ENCODE peak calls at places on chromosomes 12 and 14, in eight cellular contexts. Q is neural progenitor cell, U is A549, Y is foreskin keratinocyte, Z is lung, I is GM12878, X is esophagus squamous epithelium, C is IMR-90. S is an unnamed sample.

GRCh38 chr12:80165741-80166140 is 66.4 kb downstream of the OTOGL start:
- DNase-seq in Q (no peak), U (no peak), Y (no peak), Z (no peak), I (no peak), X (no peak), C (no peak), S (no peak)

GRCh38 chr14:90140298-90140955 is 78.6 kb downstream of the KCNK13 start:
- DNase-seq in Q (no peak), U (no peak), Y (no peak), Z (no peak), I (no peak), X (no peak), C (peak), S (peak)

GRCh38 chr12:88519802-88520435 is 60.4 kb downstream of the KITLG start:
- DNase-seq in Q (no peak), U (no peak), Y (peak), Z (no peak), I (no peak), X (no peak), C (peak), S (peak)

GRCh38 chr12:25591132-25591531 is 38.0 kb upstream of the LMNTD1 start:
- DNase-seq in Q (peak), U (peak), Y (no peak), Z (no peak), I (no peak), X (no peak), C (no peak), S (no peak)

GRCh38 chr14:49849213-49849847 is 3.3 kb downstream of the NEMF start:
- DNase-seq in Q (no peak), U (no peak), Y (no peak), Z (no peak), I (no peak), X (no peak), C (no peak), S (no peak)

GRCh38 chr12:11958216-11959091 is 112.3 kb upstream of the BCL2L14 start:
- DNase-seq in Q (no peak), U (peak), Y (peak), Z (no peak), I (no peak), X (no peak), C (peak), S (peak)

GRCh38 chr12:100574262-100575074 is 984 bp downstream of the GAS2L3 start:
- DNase-seq in Q (peak), U (peak), Y (no peak), Z (no peak), I (no peak), X (no peak), C (no peak), S (peak)

GRCh38 chr12:93022603-93023340 is 93.7 kb upstream of the EEA1 start:
- DNase-seq in Q (no peak), U (no peak), Y (no peak), Z (no peak), I (no peak), X (no peak), C (peak), S (no peak)

GRCh38 chr14:64715146-64715627 is 11.0 kb downstream of the PLEKHG3 start:
- DNase-seq in Q (no peak), U (no peak), Y (no peak), Z (no peak), I (no peak), X (no peak), C (no peak), S (no peak)

DNA sequence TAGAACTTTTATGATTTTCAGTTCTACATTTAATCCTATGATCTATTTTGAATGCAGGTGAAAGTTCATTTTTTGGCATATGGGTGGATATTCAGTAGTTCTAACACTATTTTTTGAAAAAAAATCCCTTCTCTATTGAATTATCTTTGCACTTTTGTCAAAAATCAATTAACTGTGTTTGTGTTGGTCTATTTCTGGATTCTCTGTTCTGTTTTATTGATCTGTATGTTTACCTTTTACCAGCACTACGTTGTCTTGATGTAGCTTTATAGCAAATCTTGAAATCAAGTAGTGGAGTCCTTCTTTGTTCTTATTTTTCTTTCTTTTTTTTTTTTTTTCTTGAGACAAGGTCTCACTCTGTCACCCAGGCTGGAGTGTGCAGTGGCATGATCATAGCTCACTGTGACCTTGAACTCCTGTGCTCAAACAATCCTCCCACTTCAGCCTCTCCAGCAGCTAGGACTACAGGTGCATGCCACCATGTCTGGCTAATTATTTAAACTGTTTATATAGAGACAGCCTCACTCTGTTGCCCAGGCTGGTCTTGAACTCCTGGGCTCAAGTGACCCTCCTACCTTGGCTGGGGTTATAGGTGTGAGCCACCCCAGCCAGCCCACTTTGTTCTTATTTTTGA is 31.9 kb downstream of the SLC39A9 start:
- DNase-seq in Q (no peak), U (no peak), Y (no peak), Z (no peak), I (no peak), X (no peak), C (no peak), S (no peak)
- H3K27ac ChIP-seq in Q (no peak), U (no peak), Y (no peak), Z (no peak), I (no peak), X (no peak), C (no peak), S (no peak)

GRCh38 chr12:53504004-53504920 is 3.0 kb downstream of the NPFF start:
- DNase-seq in Q (no peak), U (no peak), Y (no peak), Z (no peak), I (no peak), X (no peak), C (no peak), S (no peak)

GRCh38 chr12:53505086-53505485 is 2.2 kb downstream of the NPFF start:
- DNase-seq in Q (no peak), U (no peak), Y (no peak), Z (no peak), I (no peak), X (no peak), C (peak), S (no peak)

GRCh38 chr12:53505555-53506449 is 1.5 kb downstream of the NPFF start:
- DNase-seq in Q (no peak), U (no peak), Y (no peak), Z (no peak), I (no peak), X (no peak), C (no peak), S (no peak)

GRCh38 chr12:53506881-53507719 is at the start of gene NPFF:
- DNase-seq in Q (no peak), U (no peak), Y (no peak), Z (no peak), I (no peak), X (no peak), C (no peak), S (no peak)

GRCh38 chr12:53506450-53506785 is 866 bp downstream of the NPFF start:
- DNase-seq in Q (no peak), U (no peak), Y (no peak), Z (no peak), I (no peak), X (no peak), C (no peak), S (no peak)
- TF ChIP-seq CTCF in Q (no peak), U (no peak), Y (no peak), Z (no peak), I (no peak), X (no peak), C (no peak), S (no peak)

GRCh38 chr14:29741909-29742401 is 185.7 kb downstream of the PRKD1 start:
- DNase-seq in Q (no peak), U (no peak), Y (no peak), Z (no peak), I (no peak), X (no peak), C (peak), S (no peak)
- H3K27ac ChIP-seq in Q (no peak), U (no peak), Y (no peak), Z (no peak), I (no peak), X (peak), C (no peak), S (no peak)

GRCh38 chr14:29710015-29710414 is 217.6 kb downstream of the PRKD1 start:
- DNase-seq in Q (peak), U (no peak), Y (no peak), Z (no peak), I (no peak), X (no peak), C (peak), S (no peak)
- TF ChIP-seq CTCF in Q (peak), U (no peak), Y (no peak), Z (no peak), I (no peak), X (no peak), C (peak), S (no peak)

GRCh38 chr12:124387510-124387855 is 92.6 kb downstream of the RFLNA start:
- DNase-seq in Q (no peak), U (no peak), Y (no peak), Z (peak), I (no peak), X (no peak), C (no peak), S (no peak)
- H3K27ac ChIP-seq in Q (no peak), U (peak), Y (no peak), Z (peak), I (no peak), X (peak), C (peak), S (peak)

S was measured in RWPE1.